ENCODE peak calls at places on chromosomes 6 and 20, in ten cellular contexts. B is foreskin fibroblast, R is D341Med, S is type B pancreatic cell, N is GM13977, Z is C1 segment of cervical spinal cord, A is MG63, C is omental fat pad, W is immature natural killer cell, L is left cardiac atrium. J is an unnamed sample.

GRCh38 chr20:63114693-63115069 is 101.2 kb downstream of the YTHDF1 start:
- DNase-seq in R (no peak), S (no peak), L (peak), Z (no peak), B (no peak), W (no peak), N (no peak), C (no peak), A (no peak), J (no peak)

GRCh38 chr20:46275091-46275490 is 33.2 kb downstream of the CDH22 start:
- DNase-seq in C (no peak), W (no peak), A (no peak), R (no peak), L (no peak), N (no peak), B (no peak), S (no peak), Z (no peak), J (no peak)

GRCh38 chr6:150928882-150929281 is 63.4 kb downstream of the MTHFD1L start:
- DNase-seq in W (no peak), S (no peak), B (no peak), L (no peak), C (no peak), Z (no peak), R (peak), N (no peak), A (no peak), J (no peak)

GRCh38 chr6:16109659-16110300 is 19.1 kb upstream of the MYLIP start:
- DNase-seq in B (no peak), C (no peak), Z (no peak), N (no peak), R (no peak), A (no peak), S (no peak), L (no peak), W (no peak), J (no peak)

GRCh38 chr6:106163446-106163965 is 77.4 kb downstream of the PRDM1 start:
- DNase-seq in L (no peak), W (peak), A (peak), Z (no peak), R (no peak), N (no peak), S (no peak), C (no peak), B (peak), J (peak)

GRCh38 chr6:89411269-89412070 is 603 bp downstream of the RRAGD start:
- DNase-seq in B (peak), L (peak), A (peak), S (peak), N (peak), Z (peak), C (no peak), R (peak), W (peak), J (no peak)

GRCh38 chr6:96878101-96878500 is 19.6 kb downstream of the NDUFAF4 start:
- DNase-seq in A (no peak), R (no peak), S (no peak), C (no peak), B (no peak), W (no peak), N (no peak), Z (no peak), L (no peak), J (peak)

GRCh38 chr6:95815389-95816056 is 200.3 kb upstream of the FUT9 start:
- DNase-seq in B (no peak), L (no peak), A (no peak), W (no peak), C (no peak), N (no peak), S (no peak), Z (no peak), R (no peak), J (no peak)

GRCh38 chr6:30013296-30013922 is 47.7 kb upstream of the POLR1H start:
- DNase-seq in W (peak), Z (peak), C (no peak), R (peak), S (no peak), A (no peak), N (peak), B (no peak), L (no peak), J (no peak)

GRCh38 chr6:7880718-7881107 is 29.9 kb downstream of the TXNDC5 start:
- DNase-seq in B (no peak), A (no peak), C (no peak), N (no peak), L (no peak), Z (no peak), R (no peak), W (no peak), S (no peak), J (no peak)

GRCh38 chr20:52105573-52106422 is 85.8 kb downstream of the ZFP64 start:
- DNase-seq in N (no peak), B (peak), A (no peak), C (no peak), Z (no peak), L (no peak), R (no peak), W (no peak), S (no peak), J (no peak)

GRCh38 chr20:1879369-1879768 is 15.8 kb upstream of the SIRPA start:
- DNase-seq in L (no peak), N (no peak), C (no peak), A (no peak), S (no peak), B (no peak), R (no peak), Z (no peak), W (no peak), J (no peak)

GRCh38 chr6:75230484-75231325 is 12.9 kb downstream of the COX7A2 start:
- DNase-seq in N (no peak), R (peak), C (no peak), S (no peak), W (no peak), L (no peak), B (peak), Z (no peak), A (peak), J (peak)

GRCh38 chr6:167122041-167122826 is 662 bp upstream of the CCR6 start:
- DNase-seq in C (no peak), S (no peak), R (no peak), W (peak), A (no peak), N (no peak), B (no peak), Z (no peak), L (no peak), J (no peak)